ENCODE peak calls at places on chromosomes 12 and 14, in five cellular contexts. One of them, this sample, is unnamed. For H3K9me3, the result is how much of the 10 kb centered on the place peaks cover.

GRCh38 chr14:89027097-89027740 is 202.8 kb downstream of the TTC8 start:
- DNase-seq in endothelial cell of umbilical vein: peak
- DNase-seq in cardiac muscle cell: peak
- DNase-seq in CD8-positive, alpha-beta T cell: peak
- DNase-seq in WERI-Rb-1: peak
- DNase-seq in this sample: peak

GRCh38 chr12:46628176-46628575 is 197.6 kb downstream of the SLC38A4 start:
- DNase-seq in endothelial cell of umbilical vein: no peak
- DNase-seq in cardiac muscle cell: no peak
- DNase-seq in CD8-positive, alpha-beta T cell: no peak
- DNase-seq in WERI-Rb-1: no peak
- DNase-seq in this sample: no peak

GRCh38 chr12:15651381-15651780 is 137.8 kb downstream of the EPS8 start:
- DNase-seq in endothelial cell of umbilical vein: no peak
- DNase-seq in cardiac muscle cell: no peak
- DNase-seq in CD8-positive, alpha-beta T cell: no peak
- DNase-seq in WERI-Rb-1: no peak
- DNase-seq in this sample: no peak

GRCh38 chr12:79818856-79819255 is 116.0 kb downstream of the PPP1R12A start:
- DNase-seq in endothelial cell of umbilical vein: peak
- DNase-seq in cardiac muscle cell: no peak
- DNase-seq in CD8-positive, alpha-beta T cell: no peak
- DNase-seq in WERI-Rb-1: no peak
- DNase-seq in this sample: no peak

GRCh38 chr14:60095781-60096450 is 4.2 kb downstream of the PCNX4 start:
- DNase-seq in endothelial cell of umbilical vein: no peak
- DNase-seq in cardiac muscle cell: no peak
- DNase-seq in CD8-positive, alpha-beta T cell: no peak
- DNase-seq in WERI-Rb-1: no peak
- DNase-seq in this sample: no peak

GRCh38 chr12:49825360-49825970 is 2.7 kb downstream of the NCKAP5L start:
- DNase-seq in endothelial cell of umbilical vein: no peak
- DNase-seq in cardiac muscle cell: no peak
- DNase-seq in CD8-positive, alpha-beta T cell: no peak
- DNase-seq in WERI-Rb-1: no peak
- DNase-seq in this sample: no peak

GRCh38 chr14:70555890-70556289 is 21.1 kb upstream of the ADAM20 start:
- DNase-seq in endothelial cell of umbilical vein: no peak
- DNase-seq in cardiac muscle cell: peak
- DNase-seq in CD8-positive, alpha-beta T cell: no peak
- DNase-seq in WERI-Rb-1: no peak
- DNase-seq in this sample: no peak

GRCh38 chr14:72291908-72292688 is 359.9 kb downstream of the RGS6 start:
- DNase-seq in endothelial cell of umbilical vein: peak
- DNase-seq in cardiac muscle cell: peak
- DNase-seq in CD8-positive, alpha-beta T cell: no peak
- DNase-seq in WERI-Rb-1: peak
- DNase-seq in this sample: no peak

GRCh38 chr14:62364161-62364560 is 601.9 kb downstream of the SNAPC1 start:
- DNase-seq in endothelial cell of umbilical vein: no peak
- DNase-seq in cardiac muscle cell: no peak
- DNase-seq in CD8-positive, alpha-beta T cell: no peak
- DNase-seq in WERI-Rb-1: no peak
- DNase-seq in this sample: no peak

GRCh38 chr14:92619671-92620437 is 106.3 kb downstream of the RIN3 start:
- DNase-seq in endothelial cell of umbilical vein: no peak
- DNase-seq in cardiac muscle cell: no peak
- DNase-seq in CD8-positive, alpha-beta T cell: no peak
- DNase-seq in WERI-Rb-1: no peak
- DNase-seq in this sample: no peak

GRCh38 chr14:92625213-92625612 is 111.6 kb downstream of the RIN3 start:
- DNase-seq in endothelial cell of umbilical vein: no peak
- DNase-seq in cardiac muscle cell: no peak
- DNase-seq in CD8-positive, alpha-beta T cell: no peak
- DNase-seq in WERI-Rb-1: no peak
- DNase-seq in this sample: no peak

GRCh38 chr14:92624764-92625163 is 111.2 kb downstream of the RIN3 start:
- DNase-seq in endothelial cell of umbilical vein: no peak
- DNase-seq in cardiac muscle cell: no peak
- DNase-seq in CD8-positive, alpha-beta T cell: no peak
- DNase-seq in WERI-Rb-1: no peak
- DNase-seq in this sample: no peak

GRCh38 chr14:92626041-92626440 is 112.5 kb downstream of the RIN3 start:
- DNase-seq in endothelial cell of umbilical vein: no peak
- DNase-seq in cardiac muscle cell: no peak
- DNase-seq in CD8-positive, alpha-beta T cell: no peak
- DNase-seq in WERI-Rb-1: no peak
- DNase-seq in this sample: no peak

DNA sequence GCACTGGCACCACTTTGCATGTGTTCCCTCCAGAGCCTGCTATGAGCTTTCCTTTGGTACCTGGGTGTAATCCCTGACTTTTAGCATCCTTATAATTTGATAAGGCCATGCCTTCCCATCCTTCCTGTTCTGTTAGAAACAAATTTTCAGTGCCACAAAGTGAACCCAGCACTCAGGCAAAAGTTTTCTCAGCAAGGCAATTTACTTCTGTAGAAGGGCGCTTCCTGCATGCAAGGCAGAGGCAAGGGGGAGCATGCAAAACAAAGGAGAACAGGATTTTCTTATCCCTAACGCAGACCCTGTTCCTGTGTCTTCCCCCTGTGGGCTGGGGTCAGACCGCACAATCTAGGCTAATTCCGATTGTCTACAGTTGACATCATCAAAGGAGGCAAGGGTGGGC is 108.7 kb downstream of the RIN3 start:
- DNase-seq in endothelial cell of umbilical vein: no peak
- DNase-seq in cardiac muscle cell: no peak
- DNase-seq in CD8-positive, alpha-beta T cell: no peak
- DNase-seq in WERI-Rb-1: no peak
- DNase-seq in this sample: no peak
- H3K9me3 ChIP-seq in endothelial cell of umbilical vein: under half
- H3K9me3 ChIP-seq in cardiac muscle cell: under half
- H3K9me3 ChIP-seq in CD8-positive, alpha-beta T cell: under half
- H3K9me3 ChIP-seq in WERI-Rb-1: under half
- H3K9me3 ChIP-seq in this sample: under half

GRCh38 chr14:104280902-104281767 is 142.7 kb downstream of the KIF26A start:
- DNase-seq in endothelial cell of umbilical vein: no peak
- DNase-seq in cardiac muscle cell: no peak
- DNase-seq in CD8-positive, alpha-beta T cell: no peak
- DNase-seq in WERI-Rb-1: no peak
- DNase-seq in this sample: peak

GRCh38 chr14:104280085-104280901 is 141.9 kb downstream of the KIF26A start:
- DNase-seq in endothelial cell of umbilical vein: no peak
- DNase-seq in cardiac muscle cell: no peak
- DNase-seq in CD8-positive, alpha-beta T cell: no peak
- DNase-seq in WERI-Rb-1: no peak
- DNase-seq in this sample: peak

GRCh38 chr14:104278214-104278534 is 139.8 kb downstream of the KIF26A start:
- DNase-seq in endothelial cell of umbilical vein: no peak
- DNase-seq in cardiac muscle cell: no peak
- DNase-seq in CD8-positive, alpha-beta T cell: no peak
- DNase-seq in WERI-Rb-1: no peak
- DNase-seq in this sample: no peak

GRCh38 chr14:104277416-104278213 is 139.2 kb downstream of the KIF26A start:
- DNase-seq in endothelial cell of umbilical vein: no peak
- DNase-seq in cardiac muscle cell: no peak
- DNase-seq in CD8-positive, alpha-beta T cell: no peak
- DNase-seq in WERI-Rb-1: no peak
- DNase-seq in this sample: peak

DNA sequence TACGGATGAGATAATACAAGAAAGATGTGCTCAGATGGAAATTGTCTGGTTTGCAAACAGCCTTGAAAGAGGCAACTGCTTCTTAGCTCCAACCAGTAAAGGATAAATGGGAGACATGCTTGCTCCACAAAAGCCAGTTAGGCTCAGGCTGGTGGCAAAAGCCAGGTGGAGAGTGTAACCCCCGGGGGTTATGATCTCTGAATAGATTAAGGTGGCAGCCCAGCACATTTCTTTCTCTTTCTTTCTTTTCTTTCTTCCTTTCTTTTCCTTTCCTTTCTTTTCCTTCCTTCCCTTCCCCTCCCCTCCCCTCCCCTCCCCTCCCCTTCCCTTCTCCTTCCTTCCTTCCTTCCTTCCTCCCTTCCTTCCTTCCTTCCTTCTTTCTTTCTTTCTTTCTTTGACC is 138.0 kb downstream of the KIF26A start:
- DNase-seq in endothelial cell of umbilical vein: no peak
- DNase-seq in cardiac muscle cell: no peak
- DNase-seq in CD8-positive, alpha-beta T cell: no peak
- DNase-seq in WERI-Rb-1: no peak
- DNase-seq in this sample: no peak
- H3K9me3 ChIP-seq in endothelial cell of umbilical vein: under half
- H3K9me3 ChIP-seq in cardiac muscle cell: under half
- H3K9me3 ChIP-seq in CD8-positive, alpha-beta T cell: under half
- H3K9me3 ChIP-seq in WERI-Rb-1: under half
- H3K9me3 ChIP-seq in this sample: under half

GRCh38 chr12:34394211-34395055 is 372.1 kb downstream of the ALG10 start:
- DNase-seq in endothelial cell of umbilical vein: no peak
- DNase-seq in cardiac muscle cell: no peak
- DNase-seq in CD8-positive, alpha-beta T cell: no peak
- DNase-seq in WERI-Rb-1: peak
- DNase-seq in this sample: peak
- H3K9me3 ChIP-seq in endothelial cell of umbilical vein: under half
- H3K9me3 ChIP-seq in cardiac muscle cell: under half
- H3K9me3 ChIP-seq in CD8-positive, alpha-beta T cell: under half
- H3K9me3 ChIP-seq in WERI-Rb-1: under half
- H3K9me3 ChIP-seq in this sample: under half

GRCh38 chr14:65252471-65253255 is 150.3 kb upstream of the MAX start:
- DNase-seq in endothelial cell of umbilical vein: no peak
- DNase-seq in cardiac muscle cell: no peak
- DNase-seq in CD8-positive, alpha-beta T cell: no peak
- DNase-seq in WERI-Rb-1: no peak
- DNase-seq in this sample: no peak

GRCh38 chr14:65251213-65251612 is 148.9 kb upstream of the MAX start:
- DNase-seq in endothelial cell of umbilical vein: no peak
- DNase-seq in cardiac muscle cell: no peak
- DNase-seq in CD8-positive, alpha-beta T cell: no peak
- DNase-seq in WERI-Rb-1: no peak
- DNase-seq in this sample: no peak

GRCh38 chr14:65250162-65250495 is 147.8 kb upstream of the MAX start:
- DNase-seq in endothelial cell of umbilical vein: peak
- DNase-seq in cardiac muscle cell: no peak
- DNase-seq in CD8-positive, alpha-beta T cell: no peak
- DNase-seq in WERI-Rb-1: no peak
- DNase-seq in this sample: no peak

GRCh38 chr14:65255029-65255545 is 152.8 kb upstream of the MAX start:
- DNase-seq in endothelial cell of umbilical vein: no peak
- DNase-seq in cardiac muscle cell: no peak
- DNase-seq in CD8-positive, alpha-beta T cell: no peak
- DNase-seq in WERI-Rb-1: no peak
- DNase-seq in this sample: no peak

DNA sequence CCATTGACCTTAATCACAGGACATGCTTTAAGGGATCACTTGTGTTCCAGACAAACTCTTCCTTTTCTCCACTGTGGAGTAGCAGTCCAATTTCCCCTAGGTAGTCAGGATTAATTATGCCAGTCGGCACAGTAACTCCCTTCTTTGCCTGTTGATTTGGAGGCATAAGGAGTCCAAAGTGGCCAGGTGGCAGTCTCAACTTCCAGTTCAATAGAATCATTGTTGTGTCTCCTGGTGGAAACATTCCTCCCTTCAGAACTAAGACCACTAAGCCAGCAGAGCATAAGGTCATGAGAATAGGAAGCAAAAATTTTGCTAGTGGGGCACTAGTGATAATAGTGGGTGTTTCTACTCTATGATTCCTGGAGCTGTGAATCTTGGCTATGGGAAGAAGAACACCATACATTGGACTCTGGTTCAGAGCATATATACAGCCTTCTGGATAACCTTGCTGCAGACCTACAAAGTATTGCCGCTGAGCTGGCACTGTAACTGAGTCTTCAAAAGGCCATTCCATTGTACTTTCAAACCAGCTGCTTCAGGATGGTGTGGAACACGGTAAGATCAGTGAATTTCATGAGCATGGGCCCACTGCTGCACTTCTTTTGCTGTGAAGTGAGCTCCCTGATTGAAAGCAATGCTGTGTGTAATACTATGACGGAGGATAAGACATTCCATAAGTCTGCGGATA is 147.3 kb upstream of the MAX start:
- DNase-seq in endothelial cell of umbilical vein: peak
- DNase-seq in cardiac muscle cell: no peak
- DNase-seq in CD8-positive, alpha-beta T cell: no peak
- DNase-seq in WERI-Rb-1: no peak
- DNase-seq in this sample: no peak
- H3K9me3 ChIP-seq in endothelial cell of umbilical vein: under half
- H3K9me3 ChIP-seq in cardiac muscle cell: under half
- H3K9me3 ChIP-seq in CD8-positive, alpha-beta T cell: under half
- H3K9me3 ChIP-seq in WERI-Rb-1: under half
- H3K9me3 ChIP-seq in this sample: under half

DNA sequence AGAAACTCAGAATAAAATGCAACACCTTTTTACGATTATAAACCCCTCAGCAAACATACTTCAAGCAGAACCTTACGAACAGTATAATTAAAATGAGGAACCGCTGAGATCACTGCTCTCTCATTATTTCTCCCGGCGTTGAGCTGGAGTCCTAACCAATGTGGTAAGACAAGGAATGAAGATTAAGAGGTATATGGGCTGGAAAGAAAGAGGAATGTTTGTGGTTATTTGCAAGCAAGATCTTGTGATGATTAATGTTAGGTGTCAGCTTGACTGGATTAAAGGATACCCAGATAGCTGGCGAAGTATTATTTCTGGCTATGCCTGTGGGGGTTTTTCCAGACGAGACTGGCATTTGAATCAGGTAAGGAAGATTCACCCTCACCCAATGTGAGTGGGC is 10.3 kb upstream of the ZNF84 start:
- DNase-seq in endothelial cell of umbilical vein: no peak
- DNase-seq in cardiac muscle cell: no peak
- DNase-seq in CD8-positive, alpha-beta T cell: no peak
- DNase-seq in WERI-Rb-1: no peak
- DNase-seq in this sample: no peak
- H3K9me3 ChIP-seq in endothelial cell of umbilical vein: under half
- H3K9me3 ChIP-seq in cardiac muscle cell: under half
- H3K9me3 ChIP-seq in CD8-positive, alpha-beta T cell: under half
- H3K9me3 ChIP-seq in WERI-Rb-1: under half
- H3K9me3 ChIP-seq in this sample: under half

GRCh38 chr14:82341386-82341785 is 807.7 kb upstream of the SEL1L start:
- DNase-seq in endothelial cell of umbilical vein: no peak
- DNase-seq in cardiac muscle cell: no peak
- DNase-seq in CD8-positive, alpha-beta T cell: no peak
- DNase-seq in WERI-Rb-1: no peak
- DNase-seq in this sample: no peak
- H3K9me3 ChIP-seq in endothelial cell of umbilical vein: under half
- H3K9me3 ChIP-seq in cardiac muscle cell: under half
- H3K9me3 ChIP-seq in CD8-positive, alpha-beta T cell: under half
- H3K9me3 ChIP-seq in WERI-Rb-1: under half
- H3K9me3 ChIP-seq in this sample: under half

This sample was measured in upper lobe of right lung.